ENCODE peak calls at places on chromosomes 1 and 21, in four cellular contexts. K is K562, V is IMR-90, B is GM12878. P is an unnamed sample.

GRCh38 chr21:34091607-34092006 is 18.2 kb downstream of the MRPS6 start:
- DNase-seq in K (peak), V (no peak), B (no peak), P (peak)

GRCh38 chr1:66490817-66491216 is 43.1 kb upstream of the SGIP1 start:
- DNase-seq in K (no peak), V (peak), B (no peak), P (peak)

GRCh38 chr1:178371236-178371635 is 125.5 kb downstream of the CLEC20A start:
- DNase-seq in K (no peak), V (peak), B (no peak), P (peak)

GRCh38 chr1:64845831-64846425 is 101.1 kb downstream of the RAVER2 start:
- DNase-seq in K (no peak), V (no peak), B (no peak), P (no peak)

GRCh38 chr1:157429841-157430240 is 122.5 kb downstream of the FCRL5 start:
- DNase-seq in K (no peak), V (no peak), B (no peak), P (no peak)

GRCh38 chr1:208059328-208060017 is 148.5 kb upstream of the CD34 start:
- DNase-seq in K (no peak), V (no peak), B (no peak), P (no peak)

GRCh38 chr1:155507960-155508359 is 54.6 kb downstream of the ASH1L start:
- DNase-seq in K (no peak), V (no peak), B (no peak), P (no peak)

GRCh38 chr1:54934869-54935268 is 45.6 kb upstream of the TMEM61 start:
- DNase-seq in K (no peak), V (peak), B (no peak), P (peak)

GRCh38 chr1:65979145-65979544 is 186.4 kb downstream of the PDE4B start:
- DNase-seq in K (no peak), V (peak), B (no peak), P (no peak)

GRCh38 chr1:97947751-97948150 is 26.9 kb upstream of the DPYD start:
- DNase-seq in K (no peak), V (peak), B (no peak), P (no peak)

GRCh38 chr1:205849619-205850355 is at the start of gene PM20D1:
- DNase-seq in K (peak), V (peak), B (no peak), P (peak)

GRCh38 chr1:176692431-176692830 is 229.5 kb downstream of the PAPPA2 start:
- DNase-seq in K (no peak), V (no peak), B (no peak), P (no peak)

GRCh38 chr1:231799363-231799986 is 172.9 kb downstream of the DISC1 start:
- DNase-seq in K (no peak), V (peak), B (no peak), P (no peak)

GRCh38 chr1:2376261-2376741 is 15.1 kb downstream of the MORN1 start:
- DNase-seq in K (no peak), V (no peak), B (no peak), P (no peak)

DNA sequence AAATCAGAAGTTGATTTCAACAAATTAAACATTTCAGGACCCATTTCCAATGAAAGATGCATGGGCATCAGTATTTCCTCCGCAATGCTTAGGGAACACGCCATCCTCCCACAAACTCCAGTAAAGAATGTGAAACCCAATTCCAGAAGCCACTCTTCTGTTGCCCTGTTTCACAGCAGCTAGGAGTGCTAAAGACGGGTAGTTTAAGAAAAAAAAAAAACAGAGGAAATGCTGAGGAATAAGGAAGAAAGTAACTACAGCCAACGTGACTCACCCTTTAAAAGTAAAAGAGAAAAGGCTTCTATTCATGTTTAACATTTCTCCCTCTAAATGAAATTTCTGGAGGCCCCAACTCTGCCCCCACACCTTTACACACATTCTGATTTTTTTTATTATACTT is 75.3 kb downstream of the HIVEP3 start:
- DNase-seq in K (no peak), V (peak), B (no peak), P (peak)
- TF ChIP-seq FOS in K (no peak), V (no peak), B (no peak), P (peak)

DNA sequence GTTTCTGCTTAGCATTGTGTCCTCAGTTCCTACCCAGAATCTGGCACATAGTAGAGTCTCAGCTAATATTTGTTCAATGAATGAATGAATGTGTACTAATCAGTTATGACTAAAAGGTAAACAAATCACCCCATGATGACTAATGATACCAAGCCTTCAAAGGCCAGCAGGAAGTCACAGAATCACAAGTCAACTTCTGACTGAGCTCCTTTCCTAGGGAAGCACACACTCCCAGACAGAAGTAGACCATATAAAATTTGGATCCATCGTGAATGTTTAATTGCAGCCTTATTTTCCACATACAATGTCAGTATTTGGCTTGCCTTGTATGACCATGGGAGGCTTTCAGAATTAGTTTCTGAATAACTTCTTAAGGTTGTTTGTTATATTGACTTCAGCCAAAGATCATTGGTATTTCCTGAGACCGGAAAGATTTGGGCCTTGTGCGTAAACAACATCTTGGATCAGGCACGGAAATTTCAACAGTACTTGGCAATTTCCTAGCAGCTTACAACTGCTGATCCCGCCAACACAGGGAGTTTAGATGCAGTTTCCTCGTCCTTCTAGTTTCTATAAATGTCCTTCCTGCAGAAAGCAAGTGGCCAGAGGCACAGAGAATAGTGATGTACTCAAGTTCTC is 185.9 kb upstream of the ATP1B1 start:
- DNase-seq in K (no peak), V (peak), B (no peak), P (peak)
- H2AFZ ChIP-seq in K (no peak), V (no peak), B (no peak), P (peak)

DNA sequence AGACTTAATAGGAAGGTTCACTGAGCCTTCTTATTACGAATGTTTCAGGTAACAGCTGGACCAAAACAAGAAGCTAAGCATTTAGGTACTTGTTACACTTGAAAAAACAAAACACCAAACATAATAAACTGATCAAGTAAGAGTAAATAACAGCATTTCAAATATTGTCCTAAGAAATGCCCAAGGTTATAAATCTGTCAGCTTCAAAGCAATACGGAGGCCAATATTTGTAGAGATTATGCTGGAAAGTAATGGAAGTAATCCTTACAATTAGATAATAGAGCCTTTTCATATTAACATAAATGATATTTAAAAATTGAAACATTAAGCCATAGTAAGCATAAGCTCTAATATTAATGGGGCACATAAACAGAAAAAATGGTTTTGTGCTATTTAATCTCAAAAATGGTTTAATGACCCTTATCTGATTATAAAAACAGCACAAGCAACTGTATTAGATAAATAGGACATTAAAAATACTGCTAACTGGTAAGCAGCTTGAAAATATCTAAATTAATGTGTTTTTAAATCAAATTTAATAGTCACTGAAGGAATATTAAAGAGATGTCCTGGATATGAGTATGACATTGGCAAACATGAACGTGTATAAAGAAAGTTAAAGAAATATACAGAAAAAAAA is 43.0 kb upstream of the USH2A start:
- DNase-seq in K (no peak), V (no peak), B (no peak), P (no peak)
- TF ChIP-seq FOS in K (no peak), V (no peak), B (no peak), P (no peak)

DNA sequence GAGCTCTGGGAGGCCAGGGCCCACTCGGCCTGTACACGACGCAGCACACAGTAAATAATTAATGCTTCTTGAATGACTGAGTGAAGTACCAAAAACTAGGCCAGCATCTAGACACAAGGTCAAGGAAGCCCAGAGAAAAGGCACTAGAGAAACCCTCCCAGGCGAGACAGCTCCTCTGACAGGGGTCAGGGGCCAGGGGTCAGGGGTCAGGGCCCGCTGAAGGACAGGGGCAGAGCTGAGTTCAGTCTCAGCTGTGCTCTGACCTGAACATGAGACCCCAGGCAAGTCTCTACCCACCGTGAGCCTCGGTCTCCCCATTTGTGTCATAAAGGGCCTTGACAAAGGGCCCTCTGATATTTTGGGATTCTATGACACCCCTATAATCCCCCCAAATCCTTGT is 56.4 kb downstream of the LDLRAD2 start:
- DNase-seq in K (no peak), V (no peak), B (no peak), P (no peak)
- H2AFZ ChIP-seq in K (no peak), V (no peak), B (no peak), P (no peak)

DNA sequence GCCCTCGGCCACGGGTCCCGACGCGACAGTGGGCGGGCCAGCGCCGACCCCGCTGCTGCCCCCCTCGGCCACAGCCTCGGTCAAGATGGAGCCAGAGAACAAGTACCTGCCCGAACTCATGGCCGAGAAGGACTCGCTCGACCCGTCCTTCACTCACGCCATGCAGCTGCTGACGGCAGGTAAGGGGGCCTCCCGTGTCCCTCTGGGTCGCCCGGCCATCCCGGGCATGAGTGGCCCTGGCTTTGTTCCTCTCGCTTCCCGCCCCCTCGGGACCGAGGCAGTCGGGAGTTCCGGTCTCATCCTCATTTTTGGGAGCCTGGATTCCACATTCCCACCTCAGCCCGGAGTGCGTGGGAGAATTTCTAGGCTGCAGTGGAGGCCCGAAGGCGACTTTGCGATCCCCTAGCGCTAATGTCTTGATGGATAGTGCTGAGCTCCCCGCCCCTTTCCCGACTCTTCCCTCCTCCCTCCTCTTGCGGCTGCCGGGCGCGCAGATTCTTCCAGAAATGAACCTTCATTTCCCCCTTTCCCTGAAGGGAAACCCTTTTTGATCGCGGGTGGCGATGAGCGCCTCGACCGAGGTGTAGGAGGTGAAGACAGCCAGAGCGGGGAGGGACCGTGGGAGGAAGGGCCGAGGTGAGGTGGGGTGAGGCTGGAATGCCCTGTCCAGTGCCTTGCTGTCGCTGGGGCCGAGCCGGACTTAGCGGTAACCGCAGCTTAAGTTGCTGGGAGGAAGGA is 700 bp downstream of the KHDRBS1 start:
- DNase-seq in K (peak), V (peak), B (no peak), P (peak)
- TF ChIP-seq FOS in K (no peak), V (no peak), B (no peak), P (no peak)

DNA sequence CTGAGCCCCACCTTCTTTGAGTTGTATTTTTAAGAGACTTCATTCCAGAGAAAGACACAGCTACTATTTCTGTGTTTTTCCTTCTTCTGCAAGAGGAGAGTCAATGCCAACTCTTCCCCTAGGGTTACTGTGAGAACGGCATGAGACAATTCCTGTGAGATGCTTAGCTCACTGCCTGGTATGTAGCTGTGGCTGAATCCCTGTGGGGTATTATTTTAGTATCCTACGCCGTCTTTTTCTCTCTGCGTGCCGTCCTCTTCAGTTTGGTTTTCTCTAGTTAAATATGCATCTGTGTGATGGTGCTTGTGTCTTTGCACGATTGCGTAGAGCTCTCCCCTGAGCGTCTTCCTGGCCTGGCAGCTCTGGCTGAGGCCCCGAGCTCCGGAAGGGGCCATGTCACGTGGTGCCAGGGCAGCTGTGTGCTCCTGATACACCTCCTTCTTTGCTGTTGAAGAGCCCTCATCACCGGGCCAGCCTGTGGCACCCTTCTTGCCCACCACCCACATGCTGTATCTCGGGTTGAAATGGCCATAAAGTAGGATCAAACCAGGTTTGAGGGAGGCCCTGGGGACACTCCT is 45.4 kb downstream of the AJAP1 start:
- DNase-seq in K (no peak), V (no peak), B (no peak), P (no peak)
- H2AFZ ChIP-seq in K (no peak), V (no peak), B (no peak), P (no peak)

GRCh38 chr1:87718241-87718950 is 389.7 kb downstream of the LMO4 start:
- DNase-seq in K (no peak), V (no peak), B (no peak), P (no peak)
- TF ChIP-seq FOS in K (no peak), V (no peak), B (no peak), P (no peak)

GRCh38 chr1:24186711-24186992 is 437 bp downstream of the IFNLR1 start:
- DNase-seq in K (no peak), V (no peak), B (no peak), P (no peak)
- H2AFZ ChIP-seq in K (no peak), V (no peak), B (no peak), P (peak)

DNA sequence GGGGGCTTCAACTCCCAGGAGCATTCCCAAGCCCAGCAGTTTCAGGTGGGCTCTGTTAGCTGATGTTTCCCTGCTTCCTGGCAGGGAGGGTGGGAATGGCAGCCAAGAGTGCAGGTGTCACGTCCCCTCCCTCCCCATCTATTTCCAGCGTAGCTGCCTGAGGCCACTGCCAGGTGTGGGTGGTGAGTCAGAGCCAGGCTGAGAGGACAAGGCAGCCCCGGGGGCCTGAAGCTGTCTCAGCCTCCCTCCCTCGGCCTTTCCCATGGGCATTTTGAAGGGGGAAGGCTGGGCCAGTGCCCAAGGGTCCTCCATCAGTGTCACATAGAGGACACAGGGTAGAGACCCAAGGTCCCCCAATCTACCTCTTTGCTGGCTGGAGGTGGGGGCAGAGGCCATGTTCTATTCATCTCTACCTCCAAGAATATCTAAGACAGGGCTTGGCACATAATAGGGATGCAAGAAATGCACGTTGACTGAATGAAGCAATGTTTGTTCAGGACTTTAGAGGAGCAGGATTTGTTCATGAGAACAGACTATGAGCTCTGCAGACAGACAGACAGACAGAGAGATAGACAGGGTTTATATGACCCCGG is 34.4 kb upstream of the ID3 start:
- DNase-seq in K (no peak), V (peak), B (no peak), P (no peak)
- TF ChIP-seq FOS in K (no peak), V (no peak), B (no peak), P (no peak)

P was measured in endothelial cell of umbilical vein.